ENCODE peak calls at places on chromosomes 6 and 20, in eight cellular contexts. S, P, T, E, X, O, M and Y are unnamed samples.

GRCh38 chr6:83071707-83072106 is 4.2 kb downstream of the DOP1A start:
- DNase-seq in E (no peak), S (no peak), X (no peak), T (no peak), O (no peak), P (no peak), M (no peak), Y (no peak)

GRCh38 chr20:43379239-43379917 is 78.3 kb upstream of the SRSF6 start:
- DNase-seq in O (no peak), X (no peak), E (no peak), P (no peak), S (no peak), M (no peak), T (no peak), Y (peak)

GRCh38 chr6:121522265-121522664 is 86.8 kb downstream of the GJA1 start:
- DNase-seq in E (no peak), M (no peak), P (no peak), S (no peak), X (no peak), T (peak), O (no peak), Y (peak)

GRCh38 chr6:33819021-33819420 is 15.2 kb upstream of the MLN start:
- DNase-seq in S (no peak), E (no peak), M (no peak), X (no peak), T (no peak), P (no peak), O (no peak), Y (no peak)

GRCh38 chr6:147538821-147539220 is 30.3 kb downstream of the SAMD5 start:
- DNase-seq in M (no peak), T (no peak), X (no peak), E (no peak), P (no peak), S (no peak), O (no peak), Y (no peak)

GRCh38 chr20:43170771-43171170 is 18.9 kb downstream of the PTPRT start:
- DNase-seq in O (no peak), P (no peak), M (no peak), E (no peak), X (no peak), T (no peak), S (no peak), Y (no peak)

GRCh38 chr20:2946988-2947961 is 74.0 kb downstream of the PTPRA start:
- DNase-seq in O (no peak), P (no peak), E (no peak), M (no peak), T (peak), S (peak), X (no peak), Y (no peak)

GRCh38 chr6:170076466-170077165 is 214.3 kb downstream of the DLL1 start:
- DNase-seq in E (no peak), O (peak), T (no peak), P (no peak), S (no peak), X (no peak), M (no peak), Y (no peak)

GRCh38 chr6:14406616-14407343 is 289.2 kb downstream of the CD83 start:
- DNase-seq in P (no peak), O (no peak), X (peak), E (no peak), S (no peak), M (no peak), T (peak), Y (no peak)

GRCh38 chr6:151675746-151676459 is 131.6 kb upstream of the ESR1 start:
- DNase-seq in M (peak), O (peak), P (peak), X (peak), E (no peak), S (no peak), T (peak), Y (no peak)

GRCh38 chr6:111941686-111942330 is 68.6 kb upstream of the FYN start:
- DNase-seq in E (no peak), X (no peak), O (no peak), M (no peak), P (no peak), T (no peak), S (no peak), Y (no peak)

GRCh38 chr6:37130704-37131103 is 39.2 kb upstream of the PIM1 start:
- DNase-seq in T (no peak), S (no peak), O (no peak), E (no peak), X (no peak), M (no peak), P (no peak), Y (no peak)

GRCh38 chr20:38272961-38273360 is 12.4 kb upstream of the KIAA1755 start:
- DNase-seq in E (no peak), O (no peak), P (no peak), T (no peak), S (no peak), M (no peak), X (no peak), Y (no peak)